ENCODE peak calls at places on chromosomes 5 and 9, in five cellular contexts. K is mesothelial cell of epicardium, T is endothelial cell of umbilical vein, X is IMR-90, M is nephron progenitor cell. A is an unnamed sample.

GRCh38 chr9:73149371-73150067 is 2.1 kb upstream of the ANXA1 start:
- DNase-seq in X (peak), M (no peak), T (peak), K (no peak), A (no peak)

GRCh38 chr5:135135530-135136201 is 101.6 kb upstream of the PITX1 start:
- DNase-seq in T (no peak), X (peak), M (no peak), K (no peak), A (no peak)

GRCh38 chr5:174356536-174356935 is 311.0 kb downstream of the NSG2 start:
- DNase-seq in T (no peak), M (no peak), X (no peak), K (no peak), A (no peak)

GRCh38 chr5:131622633-131623032 is 12.4 kb downstream of the RAPGEF6 start:
- DNase-seq in X (peak), T (no peak), M (no peak), K (no peak), A (no peak)

GRCh38 chr5:1747079-1747802 is 52.4 kb downstream of the MRPL36 start:
- DNase-seq in T (no peak), M (no peak), X (no peak), K (peak), A (no peak)

GRCh38 chr9:5428794-5429528 is 8.8 kb downstream of the PLGRKT start:
- DNase-seq in X (no peak), M (no peak), T (no peak), K (no peak), A (no peak)

GRCh38 chr5:148469446-148470062 is 85.8 kb downstream of the FBXO38 start:
- DNase-seq in T (peak), M (no peak), K (no peak), X (peak), A (no peak)

GRCh38 chr9:89461302-89461701 is 36.6 kb downstream of the SEMA4D start:
- DNase-seq in T (peak), M (no peak), K (no peak), X (peak), A (no peak)

GRCh38 chr9:132548971-132549649 is 33.3 kb upstream of the BARHL1 start:
- DNase-seq in X (no peak), M (no peak), K (no peak), T (no peak), A (no peak)

GRCh38 chr5:102866315-102866693 is 111.2 kb downstream of the PAM start:
- DNase-seq in X (peak), M (no peak), T (peak), K (no peak), A (no peak)

GRCh38 chr9:4258321-4259093 is 41.4 kb downstream of the GLIS3 start:
- DNase-seq in K (no peak), X (peak), T (no peak), M (no peak), A (no peak)

GRCh38 chr5:107248065-107248695 is 422.6 kb downstream of the EFNA5 start:
- DNase-seq in K (no peak), M (peak), X (peak), T (peak), A (peak)

GRCh38 chr5:43019615-43020293 is 20.4 kb downstream of the ANXA2R start:
- DNase-seq in T (peak), M (peak), K (no peak), X (peak), A (no peak)

GRCh38 chr9:134253596-134254205 is 72.6 kb upstream of the RXRA start:
- DNase-seq in M (no peak), K (no peak), T (no peak), X (peak), A (no peak)

GRCh38 chr5:167614294-167615104 is 676.9 kb upstream of the WWC1 start:
- DNase-seq in M (peak), T (no peak), K (no peak), X (peak), A (no peak)

GRCh38 chr9:13181652-13182051 is 97.8 kb downstream of the MPDZ start:
- DNase-seq in X (peak), K (no peak), T (no peak), M (no peak), A (no peak)

GRCh38 chr5:478982-479535 is 36.1 kb downstream of the EXOC3 start:
- DNase-seq in X (no peak), T (no peak), M (no peak), K (no peak), A (no peak)

GRCh38 chr9:128903871-128904371 is 16.9 kb upstream of the PHYHD1 start:
- DNase-seq in T (no peak), X (peak), M (no peak), K (no peak), A (no peak)

GRCh38 chr5:3604501-3604900 is 8.9 kb downstream of the IRX1 start:
- DNase-seq in X (no peak), K (no peak), T (no peak), M (no peak), A (no peak)

GRCh38 chr5:3605298-3606010 is 9.8 kb downstream of the IRX1 start:
- DNase-seq in M (no peak), T (no peak), X (no peak), K (no peak), A (no peak)

GRCh38 chr5:3601060-3601710 is 5.6 kb downstream of the IRX1 start:
- DNase-seq in T (no peak), K (no peak), M (no peak), X (no peak), A (no peak)

GRCh38 chr5:3601929-3602712 is 6.5 kb downstream of the IRX1 start:
- DNase-seq in T (no peak), M (peak), X (no peak), K (no peak), A (no peak)

DNA sequence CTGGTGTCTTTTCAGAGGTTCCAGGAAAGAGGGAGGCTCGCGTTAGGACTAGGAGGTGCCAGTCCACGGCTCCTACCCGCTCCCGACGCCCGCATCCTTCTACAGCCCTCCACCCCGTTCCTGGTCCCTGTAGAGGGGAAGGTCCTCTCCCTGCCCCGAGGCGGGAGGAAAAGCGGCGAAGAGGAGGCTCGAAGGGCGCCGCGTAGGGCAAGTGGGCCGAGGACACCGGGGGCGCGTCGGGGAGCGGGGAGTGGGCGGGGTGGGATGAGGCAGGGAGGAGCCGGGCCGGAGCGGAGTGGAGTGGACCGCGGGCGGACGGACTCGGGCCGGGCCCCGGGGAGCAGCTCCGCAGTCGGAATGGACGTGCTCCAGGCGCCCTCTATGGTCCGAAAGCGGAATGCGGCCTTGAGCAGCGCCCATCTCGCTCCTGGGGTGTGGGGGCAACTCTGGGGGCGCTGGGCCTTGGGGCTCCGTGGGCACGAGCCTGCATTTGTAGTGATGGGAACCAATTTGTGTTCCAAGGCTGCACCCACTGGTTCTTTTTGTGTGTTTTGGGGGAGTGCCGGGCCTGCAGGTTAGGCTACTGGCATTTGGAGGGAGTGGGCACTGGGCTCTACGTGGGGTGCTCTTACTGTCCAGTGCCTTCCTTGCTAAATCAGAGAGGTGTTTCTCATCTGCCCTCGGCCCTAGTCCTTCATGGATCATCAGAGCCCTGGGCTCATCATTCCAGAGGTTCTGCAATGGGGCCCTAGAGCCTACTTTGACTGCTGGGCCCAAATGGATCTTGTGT is 7.3 kb downstream of the IRX1 start:
- DNase-seq in X (no peak), M (peak), T (no peak), K (no peak), A (no peak)
- TF ChIP-seq CTCF in X (peak), M (peak), T (peak), K (peak), A (peak)

GRCh38 chr9:84404095-84404686 is 63.6 kb upstream of the SLC28A3 start:
- DNase-seq in K (no peak), M (peak), T (peak), X (no peak), A (peak)
- TF ChIP-seq CTCF in K (peak), M (peak), T (peak), X (peak), A (peak)

DNA sequence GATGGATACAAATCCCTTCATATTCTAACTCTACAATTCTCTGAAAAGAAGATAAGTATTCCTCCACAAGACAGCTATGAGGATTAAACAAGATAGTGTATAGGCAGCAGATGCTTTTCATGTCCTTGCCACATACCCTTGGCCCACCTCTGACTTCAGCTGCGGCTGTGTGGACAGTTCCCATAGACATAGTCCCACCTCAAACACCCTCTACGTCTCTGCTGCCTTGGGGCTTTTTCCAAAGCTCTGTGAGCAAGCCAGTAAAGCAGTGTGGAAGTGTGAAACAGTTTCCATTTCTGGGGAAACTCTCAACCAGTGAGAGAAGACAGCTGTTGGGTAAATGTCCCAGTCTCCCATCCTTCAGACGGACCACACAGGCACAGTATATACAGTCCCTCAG is 125.5 kb downstream of the CDK5RAP2 start:
- DNase-seq in K (no peak), T (no peak), X (no peak), M (no peak), A (no peak)
- TF ChIP-seq CTCF in K (no peak), T (no peak), X (no peak), M (no peak), A (no peak)

GRCh38 chr9:77291714-77292113 is 114.4 kb downstream of the VPS13A start:
- DNase-seq in M (peak), K (no peak), T (peak), X (peak), A (no peak)
- TF ChIP-seq CTCF in M (peak), K (no peak), T (peak), X (peak), A (peak)

GRCh38 chr5:81207009-81207408 is 26.1 kb upstream of the CKMT2 start:
- DNase-seq in M (no peak), K (no peak), X (peak), T (no peak), A (no peak)
- TF ChIP-seq CTCF in M (no peak), K (no peak), X (peak), T (no peak), A (peak)

GRCh38 chr9:126777733-126778132 is 27.1 kb upstream of the ZBTB43 start:
- DNase-seq in T (no peak), X (no peak), M (peak), K (no peak), A (no peak)
- TF ChIP-seq CTCF in T (no peak), X (no peak), M (no peak), K (no peak), A (no peak)

DNA sequence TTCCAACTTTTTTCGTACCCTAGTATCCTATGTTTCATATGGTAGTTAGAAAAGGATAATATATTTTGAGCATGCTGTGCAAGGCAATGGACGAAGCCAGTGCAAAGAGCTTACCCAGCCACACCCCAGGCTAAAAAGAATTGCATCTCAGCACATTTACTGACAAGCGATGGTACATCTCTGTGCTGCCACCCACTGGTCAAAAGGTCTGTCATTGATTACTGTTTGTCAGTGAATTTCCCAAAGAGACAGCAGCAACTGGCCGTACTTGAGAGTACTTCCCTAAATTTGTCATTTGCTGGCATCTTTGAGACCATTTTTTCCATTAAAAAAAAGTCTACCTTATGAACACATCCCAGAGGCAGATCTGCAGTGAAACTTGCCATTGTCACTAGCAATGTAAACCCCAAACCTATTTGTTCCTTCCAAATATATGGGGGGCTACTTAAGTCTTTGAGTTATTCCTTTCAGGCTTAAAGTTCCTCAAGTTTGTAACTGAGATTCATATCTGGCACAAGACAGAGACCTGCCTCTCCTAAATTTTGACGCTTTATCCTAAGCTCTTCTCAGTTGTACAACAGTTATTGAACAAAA is 184.3 kb downstream of the CTNND2 start:
- DNase-seq in T (no peak), M (peak), X (no peak), K (no peak), A (peak)
- TF ChIP-seq CTCF in T (no peak), M (peak), X (no peak), K (no peak), A (peak)

A was measured in neural crest cell.